ENCODE peak calls at places on chromosomes 16 and 17, in seven cellular contexts. U is cardiac muscle cell, Y is psoas muscle, B is tibial nerve, G is spleen, Z is Panc1, N is OCI-LY7. L is an unnamed sample.

GRCh38 chr17:8250101-8250500 is 1.0 kb downstream of the PFAS start:
- DNase-seq in G (no peak), Y (no peak), B (no peak), N (no peak), U (no peak), Z (no peak), L (no peak)

GRCh38 chr17:43701318-43701743 is 39.6 kb upstream of the MEOX1 start:
- DNase-seq in Z (no peak), B (no peak), G (peak; percentile 84), N (no peak), U (peak; percentile 68), Y (no peak), L (no peak)

GRCh38 chr17:8300629-8301242 is 5.5 kb upstream of the SLC25A35 start:
- DNase-seq in Y (peak; percentile 72), G (peak; percentile 90), B (no peak), U (peak; percentile 76), N (peak; percentile 87), Z (peak; percentile 72), L (peak; percentile 77)

GRCh38 chr17:199806-200603 is 18.6 kb upstream of the DOC2B start:
- DNase-seq in N (no peak), G (peak; percentile 79), Y (peak; percentile 72), U (no peak), Z (no peak), B (no peak), L (peak; percentile 70)

GRCh38 chr16:77898671-77899211 is 110.4 kb downstream of the VAT1L start:
- DNase-seq in U (peak; percentile 34), G (no peak), Y (no peak), N (no peak), Z (no peak), B (no peak), L (no peak)

GRCh38 chr17:65018612-65019290 is 37.8 kb downstream of the GNA13 start:
- DNase-seq in G (no peak), Z (no peak), U (no peak), N (no peak), Y (no peak), B (no peak), L (no peak)

GRCh38 chr17:44205962-44206824 is 6.5 kb upstream of the ATXN7L3 start:
- DNase-seq in U (no peak), G (no peak), B (no peak), N (no peak), Z (no peak), Y (no peak), L (no peak)

GRCh38 chr16:2468142-2468724 is 2.9 kb upstream of the NTN3 start:
- DNase-seq in Y (no peak), B (no peak), G (no peak), U (no peak), Z (no peak), N (no peak), L (no peak)

GRCh38 chr17:36851230-36851629 is 86.0 kb upstream of the LHX1 start:
- DNase-seq in B (no peak), U (no peak), N (no peak), Y (no peak), Z (peak; percentile 72), G (no peak), L (no peak)

GRCh38 chr16:14377326-14377725 is 252.7 kb downstream of the PARN start:
- DNase-seq in Y (no peak), U (no peak), B (no peak), N (no peak), G (no peak), Z (no peak), L (no peak)

GRCh38 chr16:77748426-77748825 is 26.1 kb downstream of the NUDT7 start:
- DNase-seq in Z (no peak), G (no peak), N (no peak), B (no peak), Y (no peak), U (no peak), L (no peak)

GRCh38 chr17:47704781-47705180 is 10.8 kb downstream of the TBKBP1 start:
- DNase-seq in Z (no peak), U (no peak), G (peak; percentile 57), B (no peak), Y (no peak), N (no peak), L (no peak)

GRCh38 chr17:72661093-72661944 is 431.2 kb downstream of the SLC39A11 start:
- DNase-seq in Y (no peak), B (no peak), Z (no peak), U (no peak), N (no peak), G (no peak), L (no peak)

GRCh38 chr17:17151055-17151454 is 55.1 kb downstream of the PLD6 start:
- DNase-seq in G (no peak), U (peak; percentile 70), Y (no peak), Z (no peak), B (no peak), N (no peak), L (no peak)

GRCh38 chr17:80101946-80102706 is 745 bp downstream of the GAA start:
- DNase-seq in G (peak; percentile 72), N (peak; percentile 48), B (no peak), U (peak; percentile 26), Y (peak; percentile 61), Z (no peak), L (no peak)

GRCh38 chr16:10070591-10070990 is 111.6 kb downstream of the GRIN2A start:
- DNase-seq in G (no peak), Z (no peak), U (no peak), B (no peak), N (no peak), Y (no peak), L (no peak)

GRCh38 chr16:57427307-57427706 is 19.9 kb downstream of the CIAPIN1 start:
- DNase-seq in G (no peak), Y (no peak), Z (no peak), N (no peak), B (no peak), U (no peak), L (no peak)

GRCh38 chr17:59093702-59094231 is 12.9 kb downstream of the TRIM37 start:
- DNase-seq in Z (no peak), N (no peak), G (no peak), U (peak; percentile 97), B (no peak), Y (peak; percentile 64), L (peak; percentile 63)

GRCh38 chr16:84175351-84176081 is 11.3 kb downstream of the TAF1C start:
- DNase-seq in N (peak; percentile 61), G (peak; percentile 81), Y (no peak), U (no peak), B (peak; percentile 51), Z (peak; percentile 48), L (no peak)

GRCh38 chr17:4064366-4064765 is 78.5 kb downstream of the ZZEF1 start:
- DNase-seq in B (no peak), U (no peak), G (no peak), Y (no peak), N (no peak), Z (no peak), L (no peak)

GRCh38 chr17:32527146-32527545 is 40.4 kb downstream of the CDK5R1 start:
- DNase-seq in Y (no peak), U (no peak), B (no peak), N (no peak), Z (no peak), G (no peak), L (peak; percentile 22)

GRCh38 chr17:32528825-32529224 is 42.0 kb downstream of the CDK5R1 start:
- DNase-seq in U (no peak), B (no peak), Z (no peak), G (no peak), N (no peak), Y (no peak), L (no peak)

GRCh38 chr17:32523827-32524552 is 37.2 kb downstream of the CDK5R1 start:
- DNase-seq in Z (no peak), N (peak; percentile 68), U (no peak), G (no peak), B (no peak), Y (no peak), L (peak; percentile 4)

GRCh38 chr17:32523017-32523680 is 36.4 kb downstream of the CDK5R1 start:
- DNase-seq in Z (no peak), B (no peak), N (peak; percentile 85), U (no peak), G (no peak), Y (no peak), L (peak; percentile 30)

DNA sequence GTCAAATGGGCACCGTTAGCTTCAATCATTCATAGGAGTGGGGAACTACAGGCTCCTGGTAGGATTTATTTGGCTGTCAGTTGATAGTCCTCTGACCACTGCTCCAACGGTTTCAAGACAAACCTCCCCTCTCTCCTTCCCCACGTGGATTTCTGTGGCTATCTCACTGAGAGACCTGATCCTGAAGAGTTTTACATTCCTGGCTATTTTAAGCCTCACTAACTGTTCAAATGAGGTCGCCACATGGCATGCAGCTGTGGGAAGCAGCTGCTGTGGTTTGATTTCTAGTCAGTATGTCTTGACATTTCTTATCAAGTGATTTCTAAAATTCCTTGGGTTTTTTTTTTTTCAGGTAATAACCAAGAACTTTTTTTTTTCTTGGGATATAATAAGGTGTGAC is 38.3 kb downstream of the CDK5R1 start:
- DNase-seq in N (no peak), G (no peak), Y (no peak), U (peak; percentile 52), B (no peak), Z (no peak), L (no peak)
- H3K27ac ChIP-seq in N (no peak overlapping the region), G (peak overlapping the region; percentile 88), Y (no peak overlapping the region), U (peak overlapping the region; percentile 88), B (no peak overlapping the region), Z (no peak overlapping the region), L (no peak overlapping the region)

DNA sequence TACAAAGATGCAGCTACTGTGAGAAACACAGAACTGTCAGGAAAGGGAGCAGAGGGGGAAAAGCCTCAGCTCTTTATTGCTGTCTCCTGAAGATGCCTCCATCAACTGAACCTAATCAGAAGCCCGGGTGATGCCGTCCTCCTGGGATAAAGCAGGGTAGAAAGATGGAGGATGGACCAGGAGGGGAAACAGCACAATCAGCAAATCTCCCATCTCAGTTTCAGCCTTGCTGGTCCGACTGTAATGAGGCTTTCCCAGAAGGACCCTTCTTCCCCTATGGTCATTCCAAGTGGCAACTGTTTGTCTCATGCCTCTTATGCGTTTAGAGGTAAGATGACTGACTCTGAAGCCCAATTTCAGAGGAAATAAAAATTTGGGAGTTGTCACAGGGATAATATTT is 24.3 kb downstream of the ZFP1 start:
- DNase-seq in Z (no peak), U (no peak), G (no peak), Y (no peak), N (no peak), B (no peak), L (no peak)
- H3K9me3 ChIP-seq in Z (peaks cover 32% of the 10 kb centered on the region), U (peaks cover 13% of the 10 kb centered on the region), G (peaks cover 99% of the 10 kb centered on the region), Y (peaks cover 55% of the 10 kb centered on the region), N (peaks cover 44% of the 10 kb centered on the region), B (no peaks in the 10 kb centered on the region), L (peaks cover 6% of the 10 kb centered on the region)

GRCh38 chr17:81552244-81553017 is at the start of gene FAAP100:
- DNase-seq in Y (peak; percentile 91), B (peak; percentile 58), G (peak; percentile 95), Z (no peak), N (peak; percentile 93), U (peak; percentile 83), L (peak; percentile 85)
- H3K27ac ChIP-seq in Y (peak within 1 kb of the TSS; percentile 81), B (peak within 1 kb of the TSS; percentile 64), G (peak within 1 kb of the TSS; percentile 95), Z (peak within 1 kb of the TSS; percentile 100), N (peak within 1 kb of the TSS; percentile 80), U (peak within 1 kb of the TSS; percentile 72), L (peak within 1 kb of the TSS; percentile 89)

GRCh38 chr17:68047153-68047846 is 11.8 kb downstream of the KPNA2 start:
- DNase-seq in B (no peak), Y (no peak), U (no peak), Z (no peak), N (no peak), G (no peak), L (no peak)
- H3K9me3 ChIP-seq in B (no peaks in the 10 kb centered on the region), Y (no peaks in the 10 kb centered on the region), U (no peaks in the 10 kb centered on the region), Z (no peaks in the 10 kb centered on the region), N (no peaks in the 10 kb centered on the region), G (no peaks in the 10 kb centered on the region), L (no peaks in the 10 kb centered on the region)

GRCh38 chr17:40501499-40501911 is at the start of gene TNS4:
- DNase-seq in G (peak; percentile 46), B (no peak), Y (no peak), U (no peak), Z (no peak), N (no peak), L (peak; percentile 56)
- H3K27ac ChIP-seq in G (no peak within 1 kb of the TSS), B (no peak within 1 kb of the TSS), Y (no peak within 1 kb of the TSS), U (no peak within 1 kb of the TSS), Z (no peak within 1 kb of the TSS), N (no peak within 1 kb of the TSS), L (peak within 1 kb of the TSS; percentile 86)

L was measured in sigmoid colon.